ENCODE peak calls at places on chromosomes 3 and 15, in nine cellular contexts. O, G, C, N, B, T, H, F and R are unnamed samples.

GRCh38 chr15:48975713-48976419 is 12.1 kb upstream of the SHC4 start:
- DNase-seq in O (peak; percentile 87), B (peak; percentile 91), F (no peak), T (peak; percentile 80), G (peak; percentile 46), C (peak; percentile 53), N (peak; percentile 79), H (peak; percentile 81), R (peak; percentile 95)

GRCh38 chr3:51332156-51332555 is 52.9 kb upstream of the MANF start:
- DNase-seq in O (no peak), N (no peak), G (no peak), T (no peak), C (no peak), B (no peak), H (no peak), F (no peak), R (no peak)

GRCh38 chr3:167649731-167650130 is 4.0 kb downstream of the WDR49 start:
- DNase-seq in T (no peak), B (no peak), C (no peak), G (no peak), H (no peak), O (no peak), F (no peak), N (no peak), R (no peak)

GRCh38 chr3:120526011-120526870 is 69.9 kb upstream of the NDUFB4 start:
- DNase-seq in N (no peak), G (no peak), H (no peak), B (no peak), T (no peak), F (no peak), C (no peak), O (no peak), R (no peak)

GRCh38 chr3:88038561-88038960 is 20.2 kb downstream of the CGGBP1 start:
- DNase-seq in H (peak; percentile 95), F (no peak), O (no peak), N (peak; percentile 3), B (no peak), C (peak; percentile 89), G (no peak), T (no peak), R (no peak)

GRCh38 chr3:63724987-63725386 is 72.5 kb downstream of the SNTN start:
- DNase-seq in H (peak; percentile 85), O (peak; percentile 37), F (peak; percentile 57), N (peak; percentile 90), T (no peak), B (no peak), C (peak; percentile 94), G (peak; percentile 1), R (no peak)

GRCh38 chr15:67918205-67918861 is 78.5 kb upstream of the RNU6-1 start:
- DNase-seq in T (no peak), H (no peak), O (peak; percentile 35), F (no peak), B (no peak), C (no peak), N (no peak), G (no peak), R (peak; percentile 60)

GRCh38 chr15:74983725-74984231 is 11.6 kb upstream of the SCAMP5 start:
- DNase-seq in F (no peak), N (peak; percentile 55), O (no peak), T (no peak), B (no peak), C (peak; percentile 72), G (peak; percentile 56), H (no peak), R (no peak)

GRCh38 chr3:48573973-48574585 is 10.5 kb upstream of the UCN2 start:
- DNase-seq in G (no peak), B (no peak), F (no peak), C (no peak), O (no peak), H (no peak), N (no peak), T (no peak), R (no peak)

GRCh38 chr15:79874242-79874641 is 22.6 kb downstream of the MTHFS start:
- DNase-seq in B (no peak), F (no peak), H (no peak), G (no peak), T (no peak), N (peak; percentile 15), C (peak; percentile 38), O (no peak), R (no peak)

GRCh38 chr15:81357178-81357686 is 16.8 kb downstream of the TMC3 start:
- DNase-seq in G (no peak), O (no peak), C (no peak), T (no peak), N (no peak), F (no peak), H (no peak), B (no peak), R (no peak)

GRCh38 chr3:74636981-74637380 is 22.5 kb upstream of the CNTN3 start:
- DNase-seq in H (peak; percentile 79), O (no peak), N (no peak), T (no peak), F (no peak), G (no peak), C (no peak), B (no peak), R (no peak)

GRCh38 chr3:177256991-177257390 is 59.7 kb upstream of the TBL1XR1 start:
- DNase-seq in G (no peak), F (no peak), B (no peak), T (no peak), O (no peak), N (no peak), H (no peak), C (no peak), R (no peak)

GRCh38 chr3:152499796-152500385 is 231.2 kb downstream of the MBNL1 start:
- DNase-seq in O (no peak), H (no peak), T (no peak), C (no peak), F (no peak), B (no peak), G (no peak), N (no peak), R (no peak)

GRCh38 chr3:196486263-196486662 is 17.3 kb downstream of the RNF168 start:
- DNase-seq in N (no peak), F (no peak), G (no peak), B (no peak), O (no peak), T (no peak), C (peak; percentile 3), H (peak; percentile 6), R (no peak)

GRCh38 chr3:132347095-132347494 is 29.9 kb downstream of the ACP3 start:
- DNase-seq in H (peak; percentile 96), N (no peak), O (no peak), C (peak; percentile 90), B (no peak), T (no peak), F (no peak), G (no peak), R (no peak)

GRCh38 chr15:41904487-41905359 is 10.9 kb upstream of the SPTBN5 start:
- DNase-seq in G (peak; percentile 80), F (peak; percentile 15), B (no peak), N (peak; percentile 85), H (peak; percentile 68), C (peak; percentile 57), O (peak; percentile 81), T (peak; percentile 61), R (peak; percentile 77)

GRCh38 chr15:91855684-91856553 is 2.4 kb downstream of the SLCO3A1 start:
- DNase-seq in B (no peak), F (no peak), C (peak; percentile 64), H (no peak), N (peak; percentile 65), T (no peak), G (peak; percentile 73), O (peak; percentile 92), R (peak; percentile 68)
- TF ChIP-seq CTCF in B (peak; percentile 24), F (peak; percentile 23), C (peak; percentile 75), H (peak; percentile 9), N (no peak), T (peak; percentile 51), G (peak; percentile 33), O (peak; percentile 75), R (peak; percentile 54)

DNA sequence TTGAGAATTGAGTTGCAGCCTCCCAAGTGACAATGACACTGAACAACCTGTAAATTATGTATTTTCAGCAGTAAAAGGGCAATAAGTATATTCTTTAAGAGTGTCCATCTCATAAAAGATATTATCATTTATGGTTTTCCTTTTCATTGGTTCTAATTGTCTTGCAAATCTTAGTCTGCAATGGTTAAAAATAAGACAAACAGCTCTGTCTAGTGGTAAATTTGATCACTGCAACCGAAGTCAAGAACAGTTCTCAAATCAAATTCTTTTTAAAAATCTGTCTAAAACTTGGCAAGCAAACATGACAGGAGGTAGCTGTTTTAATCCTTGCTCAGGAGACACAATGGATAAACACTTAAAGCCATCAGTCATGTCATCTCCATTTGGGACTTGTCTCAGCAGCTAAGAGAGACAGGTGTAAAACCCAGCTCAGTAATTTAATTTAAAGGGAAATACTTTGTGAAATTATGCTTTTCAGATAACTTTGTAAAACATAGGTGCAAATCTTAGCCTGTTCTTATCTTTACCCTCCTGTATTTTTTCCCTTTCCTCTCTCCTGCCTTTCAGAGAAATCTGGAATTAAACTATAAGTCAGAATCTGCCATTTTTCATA is 150.3 kb upstream of the ARHGEF26 start:
- DNase-seq in H (peak; percentile 42), G (peak; percentile 4), T (no peak), C (peak; percentile 44), F (no peak), O (no peak), N (peak; percentile 30), B (no peak), R (no peak)
- TF ChIP-seq CTCF in H (peak; percentile 53), G (peak; percentile 43), T (peak; percentile 46), C (peak; percentile 33), F (peak; percentile 58), O (peak; percentile 57), N (peak; percentile 74), B (peak; percentile 28), R (peak; percentile 63)

GRCh38 chr3:50171540-50172301 is 16.6 kb downstream of the SEMA3F start:
- DNase-seq in T (no peak), C (no peak), G (no peak), O (no peak), N (no peak), H (no peak), F (no peak), B (no peak), R (no peak)

GRCh38 chr3:50172615-50173220 is 17.6 kb downstream of the SEMA3F start:
- DNase-seq in T (peak; percentile 41), F (no peak), O (no peak), G (no peak), C (no peak), B (no peak), N (no peak), H (no peak), R (no peak)

GRCh38 chr3:50174947-50175524 is 16.4 kb upstream of the GNAT1 start:
- DNase-seq in O (no peak), C (no peak), H (no peak), G (no peak), B (no peak), F (no peak), T (no peak), N (no peak), R (no peak)

GRCh38 chr3:50174517-50174895 is 16.9 kb upstream of the GNAT1 start:
- DNase-seq in B (no peak), O (no peak), F (no peak), H (no peak), T (no peak), N (no peak), C (no peak), G (no peak), R (no peak)

GRCh38 chr3:50173685-50174516 is 17.5 kb upstream of the GNAT1 start:
- DNase-seq in T (no peak), N (no peak), C (no peak), G (no peak), F (no peak), O (no peak), B (no peak), H (no peak), R (no peak)
- TF ChIP-seq CTCF in T (no peak), N (no peak), C (no peak), G (no peak), F (no peak), O (peak; percentile 56), B (no peak), H (no peak), R (no peak)

GRCh38 chr15:53976844-53977392 is 1.3 kb upstream of the UNC13C start:
- DNase-seq in O (peak; percentile 72), N (peak; percentile 17), T (no peak), F (no peak), C (peak; percentile 7), G (no peak), B (no peak), H (no peak), R (peak; percentile 28)
- TF ChIP-seq CTCF in O (peak; percentile 70), N (no peak), T (no peak), F (no peak), C (peak; percentile 34), G (peak; percentile 25), B (no peak), H (no peak), R (peak; percentile 38)